ENCODE peak calls at places on chromosome 6, in nine cellular contexts. One of them, this sample, is unnamed.

GRCh38 chr6:16040282-16040974 is 88.5 kb upstream of the MYLIP start:
- DNase-seq in AG09309: no peak
- DNase-seq in HFF-Myc: no peak
- DNase-seq in tibial artery: no peak
- DNase-seq in HCT116: no peak
- DNase-seq in choroid plexus epithelial cell: no peak
- DNase-seq in CD8-positive, alpha-beta memory T cell: no peak
- DNase-seq in CD8-positive, alpha-beta T cell: no peak
- DNase-seq in heart left ventricle: no peak
- DNase-seq in this sample: no peak

GRCh38 chr6:119541132-119541905 is 191.8 kb upstream of the MAN1A1 start:
- DNase-seq in AG09309: peak
- DNase-seq in HFF-Myc: peak
- DNase-seq in tibial artery: no peak
- DNase-seq in HCT116: peak
- DNase-seq in choroid plexus epithelial cell: peak
- DNase-seq in CD8-positive, alpha-beta memory T cell: no peak
- DNase-seq in CD8-positive, alpha-beta T cell: no peak
- DNase-seq in heart left ventricle: no peak
- DNase-seq in this sample: no peak

GRCh38 chr6:158290659-158291058 is 21.6 kb upstream of the TULP4 start:
- DNase-seq in AG09309: no peak
- DNase-seq in HFF-Myc: no peak
- DNase-seq in tibial artery: no peak
- DNase-seq in HCT116: no peak
- DNase-seq in choroid plexus epithelial cell: no peak
- DNase-seq in CD8-positive, alpha-beta memory T cell: peak
- DNase-seq in CD8-positive, alpha-beta T cell: no peak
- DNase-seq in heart left ventricle: no peak
- DNase-seq in this sample: peak

GRCh38 chr6:115016593-115016992 is 673.8 kb upstream of the HS3ST5 start:
- DNase-seq in AG09309: no peak
- DNase-seq in HFF-Myc: no peak
- DNase-seq in tibial artery: no peak
- DNase-seq in HCT116: no peak
- DNase-seq in choroid plexus epithelial cell: no peak
- DNase-seq in CD8-positive, alpha-beta memory T cell: no peak
- DNase-seq in CD8-positive, alpha-beta T cell: no peak
- DNase-seq in heart left ventricle: no peak
- DNase-seq in this sample: no peak

GRCh38 chr6:85135376-85136094 is 314.3 kb upstream of the NT5E start:
- DNase-seq in AG09309: peak
- DNase-seq in HFF-Myc: no peak
- DNase-seq in tibial artery: no peak
- DNase-seq in HCT116: no peak
- DNase-seq in choroid plexus epithelial cell: peak
- DNase-seq in CD8-positive, alpha-beta memory T cell: no peak
- DNase-seq in CD8-positive, alpha-beta T cell: no peak
- DNase-seq in heart left ventricle: no peak
- DNase-seq in this sample: no peak

GRCh38 chr6:13120483-13121482 is 207.6 kb downstream of the TBC1D7 start:
- DNase-seq in AG09309: no peak
- DNase-seq in HFF-Myc: no peak
- DNase-seq in tibial artery: no peak
- DNase-seq in HCT116: no peak
- DNase-seq in choroid plexus epithelial cell: no peak
- DNase-seq in CD8-positive, alpha-beta memory T cell: no peak
- DNase-seq in CD8-positive, alpha-beta T cell: no peak
- DNase-seq in heart left ventricle: no peak
- DNase-seq in this sample: no peak

GRCh38 chr6:160462551-160463109 is 114.5 kb downstream of the SLC22A3 start:
- DNase-seq in AG09309: peak
- DNase-seq in HFF-Myc: peak
- DNase-seq in tibial artery: no peak
- DNase-seq in HCT116: no peak
- DNase-seq in choroid plexus epithelial cell: peak
- DNase-seq in CD8-positive, alpha-beta memory T cell: peak
- DNase-seq in CD8-positive, alpha-beta T cell: no peak
- DNase-seq in heart left ventricle: no peak
- DNase-seq in this sample: peak

GRCh38 chr6:25660512-25660911 is 8.5 kb downstream of the SCGN start:
- DNase-seq in AG09309: peak
- DNase-seq in HFF-Myc: peak
- DNase-seq in tibial artery: no peak
- DNase-seq in HCT116: peak
- DNase-seq in choroid plexus epithelial cell: peak
- DNase-seq in CD8-positive, alpha-beta memory T cell: no peak
- DNase-seq in CD8-positive, alpha-beta T cell: no peak
- DNase-seq in heart left ventricle: no peak
- DNase-seq in this sample: no peak

GRCh38 chr6:159252955-159253508 is 83.8 kb downstream of the FNDC1 start:
- DNase-seq in AG09309: no peak
- DNase-seq in HFF-Myc: peak
- DNase-seq in tibial artery: no peak
- DNase-seq in HCT116: peak
- DNase-seq in choroid plexus epithelial cell: peak
- DNase-seq in CD8-positive, alpha-beta memory T cell: no peak
- DNase-seq in CD8-positive, alpha-beta T cell: no peak
- DNase-seq in heart left ventricle: no peak
- DNase-seq in this sample: no peak

GRCh38 chr6:143279385-143279784 is 171.1 kb downstream of the ADAT2 start:
- DNase-seq in AG09309: no peak
- DNase-seq in HFF-Myc: no peak
- DNase-seq in tibial artery: no peak
- DNase-seq in HCT116: peak
- DNase-seq in choroid plexus epithelial cell: peak
- DNase-seq in CD8-positive, alpha-beta memory T cell: no peak
- DNase-seq in CD8-positive, alpha-beta T cell: no peak
- DNase-seq in heart left ventricle: no peak
- DNase-seq in this sample: peak

DNA sequence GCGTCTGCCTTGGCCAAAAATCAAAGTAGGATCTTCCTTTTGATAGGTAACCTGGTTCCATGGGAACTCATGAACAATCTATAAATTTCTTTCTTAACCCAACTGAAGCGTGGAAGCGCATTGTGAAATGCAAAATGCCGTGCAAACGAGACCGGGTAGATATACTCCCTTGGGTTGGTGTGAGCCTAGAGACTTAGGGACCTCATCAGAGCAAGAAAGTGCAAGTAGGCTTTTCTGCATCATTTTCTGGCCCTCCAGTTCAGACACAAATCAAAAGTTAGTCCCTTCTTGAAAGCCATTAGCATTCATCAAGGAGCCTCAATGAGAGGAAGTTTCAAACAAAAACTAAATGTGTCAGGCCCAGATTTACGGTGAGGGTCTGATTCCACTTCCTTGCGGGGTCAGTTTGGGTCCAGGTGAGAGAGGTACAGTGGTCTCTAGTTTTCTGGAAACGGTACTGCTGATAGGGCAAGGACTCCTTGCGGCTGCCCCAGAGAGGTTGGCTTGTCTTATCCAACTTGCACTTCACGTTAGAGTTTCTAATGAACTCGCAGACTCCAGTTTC is 5.3 kb upstream of the ZNF184 start:
- DNase-seq in AG09309: no peak
- DNase-seq in HFF-Myc: no peak
- DNase-seq in tibial artery: no peak
- DNase-seq in HCT116: no peak
- DNase-seq in choroid plexus epithelial cell: peak
- DNase-seq in CD8-positive, alpha-beta memory T cell: no peak
- DNase-seq in CD8-positive, alpha-beta T cell: no peak
- DNase-seq in heart left ventricle: no peak
- DNase-seq in this sample: no peak
- H3K4me3 ChIP-seq in AG09309: peak
- H3K4me3 ChIP-seq in HFF-Myc: peak
- H3K4me3 ChIP-seq in tibial artery: peak
- H3K4me3 ChIP-seq in HCT116: no peak
- H3K4me3 ChIP-seq in choroid plexus epithelial cell: peak
- H3K4me3 ChIP-seq in CD8-positive, alpha-beta memory T cell: peak
- H3K4me3 ChIP-seq in CD8-positive, alpha-beta T cell: peak
- H3K4me3 ChIP-seq in heart left ventricle: peak
- H3K4me3 ChIP-seq in this sample: peak

DNA sequence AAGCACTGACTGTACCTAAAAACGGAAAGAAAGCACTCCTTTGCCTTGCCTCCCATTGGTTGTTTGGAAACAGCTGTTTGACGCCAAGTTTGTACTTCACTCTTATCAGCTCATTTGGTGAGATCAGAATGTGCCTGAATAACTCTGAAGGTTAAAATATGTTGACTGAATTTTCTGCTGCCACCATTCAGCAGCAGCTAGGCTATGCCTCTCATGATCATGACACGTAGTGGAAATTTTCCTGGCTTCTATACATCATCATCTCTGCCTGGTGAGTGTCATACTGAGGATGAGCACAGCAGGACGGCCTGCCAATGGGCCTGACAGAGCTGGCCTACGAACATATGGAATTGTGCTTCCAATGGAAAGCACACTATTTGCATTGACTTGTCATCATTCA is 704.9 kb upstream of the CITED2 start:
- DNase-seq in AG09309: no peak
- DNase-seq in HFF-Myc: no peak
- DNase-seq in tibial artery: no peak
- DNase-seq in HCT116: no peak
- DNase-seq in choroid plexus epithelial cell: peak
- DNase-seq in CD8-positive, alpha-beta memory T cell: no peak
- DNase-seq in CD8-positive, alpha-beta T cell: no peak
- DNase-seq in heart left ventricle: no peak
- DNase-seq in this sample: no peak
- H3K4me3 ChIP-seq in AG09309: no peak
- H3K4me3 ChIP-seq in HFF-Myc: no peak
- H3K4me3 ChIP-seq in tibial artery: no peak
- H3K4me3 ChIP-seq in HCT116: no peak
- H3K4me3 ChIP-seq in choroid plexus epithelial cell: no peak
- H3K4me3 ChIP-seq in CD8-positive, alpha-beta memory T cell: no peak
- H3K4me3 ChIP-seq in CD8-positive, alpha-beta T cell: no peak
- H3K4me3 ChIP-seq in heart left ventricle: peak
- H3K4me3 ChIP-seq in this sample: no peak

GRCh38 chr6:146997062-146997461 is 207.2 kb upstream of the STXBP5 start:
- DNase-seq in AG09309: peak
- DNase-seq in HFF-Myc: no peak
- DNase-seq in tibial artery: no peak
- DNase-seq in HCT116: no peak
- DNase-seq in choroid plexus epithelial cell: peak
- DNase-seq in CD8-positive, alpha-beta memory T cell: no peak
- DNase-seq in CD8-positive, alpha-beta T cell: no peak
- DNase-seq in heart left ventricle: no peak
- DNase-seq in this sample: no peak
- H3K4me3 ChIP-seq in AG09309: no peak
- H3K4me3 ChIP-seq in HFF-Myc: no peak
- H3K4me3 ChIP-seq in tibial artery: no peak
- H3K4me3 ChIP-seq in HCT116: no peak
- H3K4me3 ChIP-seq in choroid plexus epithelial cell: no peak
- H3K4me3 ChIP-seq in CD8-positive, alpha-beta memory T cell: no peak
- H3K4me3 ChIP-seq in CD8-positive, alpha-beta T cell: no peak
- H3K4me3 ChIP-seq in heart left ventricle: no peak
- H3K4me3 ChIP-seq in this sample: no peak

DNA sequence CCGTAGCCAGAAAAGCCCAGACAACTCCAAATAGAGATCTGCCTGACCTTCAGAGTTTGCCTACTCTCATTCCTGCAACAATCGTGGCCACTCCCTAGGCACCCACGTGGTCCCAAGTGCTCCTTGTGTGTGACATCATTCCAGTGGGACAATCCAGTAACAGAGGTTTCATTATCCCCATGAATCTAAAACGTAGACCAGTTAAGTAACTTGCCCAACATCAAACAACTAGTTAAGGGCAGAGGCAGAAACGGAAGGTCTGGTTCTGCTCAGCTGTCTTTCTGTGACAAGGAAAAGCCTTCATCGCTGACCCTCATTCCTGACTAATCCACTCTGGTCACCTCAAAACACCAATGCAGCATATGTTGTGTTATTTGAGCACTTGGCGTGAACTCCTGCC is 261.4 kb upstream of the JARID2 start:
- DNase-seq in AG09309: no peak
- DNase-seq in HFF-Myc: no peak
- DNase-seq in tibial artery: no peak
- DNase-seq in HCT116: no peak
- DNase-seq in choroid plexus epithelial cell: peak
- DNase-seq in CD8-positive, alpha-beta memory T cell: no peak
- DNase-seq in CD8-positive, alpha-beta T cell: no peak
- DNase-seq in heart left ventricle: no peak
- DNase-seq in this sample: peak
- H3K4me3 ChIP-seq in AG09309: no peak
- H3K4me3 ChIP-seq in HFF-Myc: no peak
- H3K4me3 ChIP-seq in tibial artery: no peak
- H3K4me3 ChIP-seq in HCT116: no peak
- H3K4me3 ChIP-seq in choroid plexus epithelial cell: no peak
- H3K4me3 ChIP-seq in CD8-positive, alpha-beta memory T cell: no peak
- H3K4me3 ChIP-seq in CD8-positive, alpha-beta T cell: no peak
- H3K4me3 ChIP-seq in heart left ventricle: peak
- H3K4me3 ChIP-seq in this sample: no peak

GRCh38 chr6:11414564-11414963 is 123.0 kb upstream of the TMEM170B start:
- DNase-seq in AG09309: no peak
- DNase-seq in HFF-Myc: no peak
- DNase-seq in tibial artery: no peak
- DNase-seq in HCT116: peak
- DNase-seq in choroid plexus epithelial cell: peak
- DNase-seq in CD8-positive, alpha-beta memory T cell: peak
- DNase-seq in CD8-positive, alpha-beta T cell: no peak
- DNase-seq in heart left ventricle: no peak
- DNase-seq in this sample: no peak
- H3K4me3 ChIP-seq in AG09309: no peak
- H3K4me3 ChIP-seq in HFF-Myc: no peak
- H3K4me3 ChIP-seq in tibial artery: no peak
- H3K4me3 ChIP-seq in HCT116: no peak
- H3K4me3 ChIP-seq in choroid plexus epithelial cell: no peak
- H3K4me3 ChIP-seq in CD8-positive, alpha-beta memory T cell: no peak
- H3K4me3 ChIP-seq in CD8-positive, alpha-beta T cell: no peak
- H3K4me3 ChIP-seq in heart left ventricle: no peak
- H3K4me3 ChIP-seq in this sample: no peak

GRCh38 chr6:17226766-17227338 is 54.3 kb upstream of the RBM24 start:
- DNase-seq in AG09309: no peak
- DNase-seq in HFF-Myc: no peak
- DNase-seq in tibial artery: no peak
- DNase-seq in HCT116: no peak
- DNase-seq in choroid plexus epithelial cell: peak
- DNase-seq in CD8-positive, alpha-beta memory T cell: no peak
- DNase-seq in CD8-positive, alpha-beta T cell: no peak
- DNase-seq in heart left ventricle: no peak
- DNase-seq in this sample: no peak

GRCh38 chr6:17224056-17224455 is 57.1 kb upstream of the RBM24 start:
- DNase-seq in AG09309: peak
- DNase-seq in HFF-Myc: no peak
- DNase-seq in tibial artery: no peak
- DNase-seq in HCT116: no peak
- DNase-seq in choroid plexus epithelial cell: peak
- DNase-seq in CD8-positive, alpha-beta memory T cell: no peak
- DNase-seq in CD8-positive, alpha-beta T cell: no peak
- DNase-seq in heart left ventricle: no peak
- DNase-seq in this sample: no peak

GRCh38 chr6:17225767-17226166 is 55.4 kb upstream of the RBM24 start:
- DNase-seq in AG09309: no peak
- DNase-seq in HFF-Myc: no peak
- DNase-seq in tibial artery: no peak
- DNase-seq in HCT116: no peak
- DNase-seq in choroid plexus epithelial cell: no peak
- DNase-seq in CD8-positive, alpha-beta memory T cell: no peak
- DNase-seq in CD8-positive, alpha-beta T cell: no peak
- DNase-seq in heart left ventricle: no peak
- DNase-seq in this sample: no peak

GRCh38 chr6:17227403-17227802 is 53.8 kb upstream of the RBM24 start:
- DNase-seq in AG09309: no peak
- DNase-seq in HFF-Myc: no peak
- DNase-seq in tibial artery: no peak
- DNase-seq in HCT116: no peak
- DNase-seq in choroid plexus epithelial cell: no peak
- DNase-seq in CD8-positive, alpha-beta memory T cell: no peak
- DNase-seq in CD8-positive, alpha-beta T cell: no peak
- DNase-seq in heart left ventricle: no peak
- DNase-seq in this sample: no peak

GRCh38 chr6:17226269-17226668 is 54.9 kb upstream of the RBM24 start:
- DNase-seq in AG09309: no peak
- DNase-seq in HFF-Myc: no peak
- DNase-seq in tibial artery: no peak
- DNase-seq in HCT116: no peak
- DNase-seq in choroid plexus epithelial cell: no peak
- DNase-seq in CD8-positive, alpha-beta memory T cell: no peak
- DNase-seq in CD8-positive, alpha-beta T cell: no peak
- DNase-seq in heart left ventricle: no peak
- DNase-seq in this sample: no peak
- H3K4me3 ChIP-seq in AG09309: no peak
- H3K4me3 ChIP-seq in HFF-Myc: no peak
- H3K4me3 ChIP-seq in tibial artery: no peak
- H3K4me3 ChIP-seq in HCT116: no peak
- H3K4me3 ChIP-seq in choroid plexus epithelial cell: no peak
- H3K4me3 ChIP-seq in CD8-positive, alpha-beta memory T cell: no peak
- H3K4me3 ChIP-seq in CD8-positive, alpha-beta T cell: no peak
- H3K4me3 ChIP-seq in heart left ventricle: no peak
- H3K4me3 ChIP-seq in this sample: no peak

This sample was measured in transverse colon.